ENCODE peak calls at places on chromosomes 6 and 20, in seven cellular contexts. H is omental fat pad; A is MM.1S; C is hypothalamus; S is GM12865; B is activated CD4-positive, alpha-beta T cell treated with anti-CD3 and anti-CD28 coated beads, Interleukin-2, amount 50 U/mL, for 1 hour; O is pulmonary artery endothelial cell. K is an unnamed sample.

GRCh38 chr20:47336013-47336754 is 20.3 kb downstream of the ZMYND8 start:
- DNase-seq in A (no peak), H (no peak), O (no peak), S (no peak), C (peak), B (no peak), K (peak)

GRCh38 chr6:142872376-142872775 is 72.6 kb downstream of the HIVEP2 start:
- DNase-seq in O (no peak), B (no peak), H (no peak), S (no peak), C (no peak), A (no peak), K (peak)

GRCh38 chr20:47318596-47319516 is 37.6 kb downstream of the ZMYND8 start:
- DNase-seq in S (no peak), O (no peak), B (no peak), H (peak), C (peak), A (no peak), K (peak)

GRCh38 chr6:148657053-148657452 is 89.8 kb upstream of the UST start:
- DNase-seq in A (no peak), B (no peak), H (no peak), C (no peak), O (no peak), S (peak), K (peak)

GRCh38 chr6:42128460-42129359 is 13.7 kb downstream of the C6orf132 start:
- DNase-seq in C (no peak), H (no peak), A (no peak), S (no peak), O (no peak), B (no peak), K (no peak)

GRCh38 chr20:11376998-11377397 is 540.7 kb upstream of the BTBD3 start:
- DNase-seq in S (no peak), A (no peak), H (no peak), O (no peak), C (no peak), B (no peak), K (no peak)

GRCh38 chr6:141874930-141875602 is 257.7 kb upstream of the GJE1 start:
- DNase-seq in S (no peak), C (no peak), B (no peak), A (no peak), O (no peak), H (no peak), K (no peak)

GRCh38 chr6:127966616-127967015 is 65.8 kb upstream of the THEMIS start:
- DNase-seq in C (no peak), H (no peak), A (no peak), B (no peak), O (no peak), S (no peak), K (no peak)

GRCh38 chr6:87237804-87238203 is 82.4 kb downstream of the ZNF292 start:
- DNase-seq in O (no peak), A (no peak), C (no peak), H (no peak), B (no peak), S (peak), K (no peak)

GRCh38 chr6:151493495-151494234 is at the start of gene CCDC170:
- DNase-seq in B (no peak), O (no peak), S (no peak), H (no peak), C (peak), A (peak), K (peak)

GRCh38 chr6:71300561-71301168 is 12.1 kb downstream of the OGFRL1 start:
- DNase-seq in O (no peak), C (no peak), S (no peak), A (no peak), B (no peak), H (no peak), K (no peak)

GRCh38 chr6:46715106-46715505 is 20.1 kb downstream of the PLA2G7 start:
- DNase-seq in C (no peak), H (no peak), A (no peak), B (no peak), O (no peak), S (no peak), K (no peak)

GRCh38 chr20:51156796-51157119 is 133.9 kb upstream of the KCNG1 start:
- DNase-seq in H (no peak), O (no peak), B (no peak), A (no peak), S (no peak), C (no peak), K (no peak)

GRCh38 chr6:29509239-29509638 is 21.5 kb upstream of the MAS1L start:
- DNase-seq in H (no peak), S (peak), A (peak), O (no peak), B (no peak), C (no peak), K (no peak)

GRCh38 chr6:27178860-27179259 is 68.6 kb upstream of the PRSS16 start:
- DNase-seq in C (no peak), B (no peak), O (no peak), A (no peak), S (no peak), H (no peak), K (peak)

GRCh38 chr20:4951299-4951698 is 50.0 kb downstream of the SLC23A2 start:
- DNase-seq in B (no peak), S (no peak), H (no peak), O (peak), A (no peak), C (peak), K (peak)

GRCh38 chr20:15965165-15965564 is 608.1 kb downstream of the KIF16B start:
- DNase-seq in H (no peak), S (no peak), A (no peak), C (no peak), O (no peak), B (no peak), K (no peak)

K was measured in hepatocyte.